ENCODE peak calls at places on chromosomes 12 and 14, in six cellular contexts. One of them, this sample, is unnamed.
A peak's percentile ranks its signal among the peaks of the same experiment; 100 is the strongest.

GRCh38 chr14:62988967-62989366 is 56.3 kb downstream of the KCNH5 start:
- DNase-seq in IMR-90: peak; percentile 28
- DNase-seq in iPS DF 6.9: no peak
- DNase-seq in mucosa of descending colon: no peak
- DNase-seq in effector memory CD4-positive, alpha-beta T cell: no peak
- DNase-seq in psoas muscle: no peak
- DNase-seq in this sample: no peak

GRCh38 chr14:81315344-81315743 is 84.8 kb downstream of the STON2 start:
- DNase-seq in IMR-90: no peak
- DNase-seq in iPS DF 6.9: peak; percentile 43
- DNase-seq in mucosa of descending colon: no peak
- DNase-seq in effector memory CD4-positive, alpha-beta T cell: no peak
- DNase-seq in psoas muscle: no peak
- DNase-seq in this sample: no peak

GRCh38 chr14:51776102-51776894 is 84.1 kb upstream of the GNG2 start:
- DNase-seq in IMR-90: peak; percentile 68
- DNase-seq in iPS DF 6.9: peak; percentile 50
- DNase-seq in mucosa of descending colon: no peak
- DNase-seq in effector memory CD4-positive, alpha-beta T cell: peak; percentile 2
- DNase-seq in psoas muscle: peak; percentile 36
- DNase-seq in this sample: peak; percentile 27

GRCh38 chr14:64906022-64906421 is 8.2 kb upstream of the CHURC1 start:
- DNase-seq in IMR-90: no peak
- DNase-seq in iPS DF 6.9: no peak
- DNase-seq in mucosa of descending colon: no peak
- DNase-seq in effector memory CD4-positive, alpha-beta T cell: no peak
- DNase-seq in psoas muscle: no peak
- DNase-seq in this sample: no peak

GRCh38 chr14:105179191-105179590 is 1.9 kb downstream of the NUDT14 start:
- DNase-seq in IMR-90: no peak
- DNase-seq in iPS DF 6.9: no peak
- DNase-seq in mucosa of descending colon: no peak
- DNase-seq in effector memory CD4-positive, alpha-beta T cell: no peak
- DNase-seq in psoas muscle: no peak
- DNase-seq in this sample: no peak

GRCh38 chr12:4280351-4281163 is 7.0 kb downstream of the CCND2 start:
- DNase-seq in IMR-90: no peak
- DNase-seq in iPS DF 6.9: no peak
- DNase-seq in mucosa of descending colon: no peak
- DNase-seq in effector memory CD4-positive, alpha-beta T cell: no peak
- DNase-seq in psoas muscle: peak; percentile 62
- DNase-seq in this sample: peak; percentile 69

GRCh38 chr12:39064712-39065111 is 159.3 kb upstream of the CPNE8 start:
- DNase-seq in IMR-90: no peak
- DNase-seq in iPS DF 6.9: no peak
- DNase-seq in mucosa of descending colon: no peak
- DNase-seq in effector memory CD4-positive, alpha-beta T cell: no peak
- DNase-seq in psoas muscle: no peak
- DNase-seq in this sample: no peak

GRCh38 chr12:52488736-52489135 is 4.3 kb downstream of the KRT6A start:
- DNase-seq in IMR-90: no peak
- DNase-seq in iPS DF 6.9: no peak
- DNase-seq in mucosa of descending colon: no peak
- DNase-seq in effector memory CD4-positive, alpha-beta T cell: no peak
- DNase-seq in psoas muscle: no peak
- DNase-seq in this sample: no peak

GRCh38 chr12:130981156-130981789 is 27.6 kb downstream of the ADGRD1 start:
- DNase-seq in IMR-90: no peak
- DNase-seq in iPS DF 6.9: no peak
- DNase-seq in mucosa of descending colon: no peak
- DNase-seq in effector memory CD4-positive, alpha-beta T cell: no peak
- DNase-seq in psoas muscle: no peak
- DNase-seq in this sample: no peak

GRCh38 chr12:109981311-109981710 is 14.9 kb downstream of the GIT2 start:
- DNase-seq in IMR-90: no peak
- DNase-seq in iPS DF 6.9: no peak
- DNase-seq in mucosa of descending colon: no peak
- DNase-seq in effector memory CD4-positive, alpha-beta T cell: peak; percentile 41
- DNase-seq in psoas muscle: no peak
- DNase-seq in this sample: no peak

GRCh38 chr12:52612431-52613290 is 5.7 kb downstream of the KRT73 start:
- DNase-seq in IMR-90: no peak
- DNase-seq in iPS DF 6.9: no peak
- DNase-seq in mucosa of descending colon: no peak
- DNase-seq in effector memory CD4-positive, alpha-beta T cell: no peak
- DNase-seq in psoas muscle: no peak
- DNase-seq in this sample: no peak

GRCh38 chr14:91987192-91987591 is 39.7 kb upstream of the FBLN5 start:
- DNase-seq in IMR-90: no peak
- DNase-seq in iPS DF 6.9: no peak
- DNase-seq in mucosa of descending colon: no peak
- DNase-seq in effector memory CD4-positive, alpha-beta T cell: no peak
- DNase-seq in psoas muscle: no peak
- DNase-seq in this sample: no peak

GRCh38 chr14:64948612-64949210 is 6.2 kb upstream of the GPX2 start:
- DNase-seq in IMR-90: no peak
- DNase-seq in iPS DF 6.9: no peak
- DNase-seq in mucosa of descending colon: no peak
- DNase-seq in effector memory CD4-positive, alpha-beta T cell: no peak
- DNase-seq in psoas muscle: no peak
- DNase-seq in this sample: no peak

DNA sequence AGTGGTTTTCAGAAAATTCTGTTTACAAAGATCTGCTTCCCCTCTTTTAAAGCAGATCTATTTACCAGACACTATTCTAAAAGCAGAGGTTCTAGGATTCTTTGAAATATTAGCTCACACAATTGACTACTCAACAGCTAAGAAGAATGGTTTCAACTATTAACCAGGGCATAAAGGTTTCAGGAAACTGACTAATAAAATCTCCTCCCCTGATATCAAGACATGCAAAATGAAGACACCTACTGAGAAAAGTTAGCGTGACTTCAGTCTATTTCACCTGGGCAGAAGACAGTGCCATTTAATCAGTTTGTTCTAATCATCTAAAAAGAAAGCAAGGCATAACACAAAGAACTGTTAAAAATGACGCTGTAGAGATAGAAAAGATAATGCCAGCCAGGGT is 22.2 kb downstream of the DAD1 start:
- DNase-seq in IMR-90: no peak
- DNase-seq in iPS DF 6.9: no peak
- DNase-seq in mucosa of descending colon: no peak
- DNase-seq in effector memory CD4-positive, alpha-beta T cell: no peak
- DNase-seq in psoas muscle: no peak
- DNase-seq in this sample: no peak
- H3K36me3 ChIP-seq in IMR-90: peaks cover 19% of the 10 kb centered on the region
- H3K36me3 ChIP-seq in iPS DF 6.9: peaks cover 2% of the 10 kb centered on the region
- H3K36me3 ChIP-seq in mucosa of descending colon: no peaks in the 10 kb centered on the region
- H3K36me3 ChIP-seq in effector memory CD4-positive, alpha-beta T cell: no peaks in the 10 kb centered on the region
- H3K36me3 ChIP-seq in psoas muscle: no peaks in the 10 kb centered on the region
- H3K36me3 ChIP-seq in this sample: no peaks in the 10 kb centered on the region

GRCh38 chr12:111180830-111181726 is 187.8 kb downstream of the PHETA1 start:
- DNase-seq in IMR-90: peak; percentile 4
- DNase-seq in iPS DF 6.9: no peak
- DNase-seq in mucosa of descending colon: peak; percentile 66
- DNase-seq in effector memory CD4-positive, alpha-beta T cell: no peak
- DNase-seq in psoas muscle: peak; percentile 70
- DNase-seq in this sample: peak; percentile 35
- H3K4me3 ChIP-seq in IMR-90: no peak overlapping the region
- H3K4me3 ChIP-seq in iPS DF 6.9: no peak overlapping the region
- H3K4me3 ChIP-seq in mucosa of descending colon: no peak overlapping the region
- H3K4me3 ChIP-seq in effector memory CD4-positive, alpha-beta T cell: no peak overlapping the region
- H3K4me3 ChIP-seq in psoas muscle: no peak overlapping the region
- H3K4me3 ChIP-seq in this sample: no peak overlapping the region

DNA sequence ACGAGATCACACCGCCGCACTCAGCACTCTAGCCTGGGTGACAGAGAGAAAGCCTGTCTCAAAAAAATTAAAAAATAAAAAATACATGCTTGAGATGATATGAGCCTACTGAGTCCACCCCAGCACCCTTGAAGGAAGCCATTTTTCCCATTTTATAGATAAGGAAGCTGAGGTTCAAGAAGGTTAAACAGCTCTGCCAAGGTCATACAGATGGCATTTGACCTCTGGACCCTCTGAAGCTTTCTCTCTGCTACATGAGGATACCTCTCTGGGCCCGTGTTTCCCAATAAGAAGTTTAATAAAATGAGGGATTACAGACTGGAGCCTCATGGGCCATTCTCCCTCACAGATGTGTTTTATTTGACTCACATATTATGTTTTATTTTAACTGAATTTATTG is 53.9 kb upstream of the PNMA1 start:
- DNase-seq in IMR-90: no peak
- DNase-seq in iPS DF 6.9: no peak
- DNase-seq in mucosa of descending colon: no peak
- DNase-seq in effector memory CD4-positive, alpha-beta T cell: no peak
- DNase-seq in psoas muscle: no peak
- DNase-seq in this sample: no peak
- H3K4me1 ChIP-seq in IMR-90: peaks cover 27% of the 10 kb centered on the region
- H3K4me1 ChIP-seq in iPS DF 6.9: peaks cover 6% of the 10 kb centered on the region
- H3K4me1 ChIP-seq in mucosa of descending colon: peaks cover 79% of the 10 kb centered on the region
- H3K4me1 ChIP-seq in effector memory CD4-positive, alpha-beta T cell: peaks cover 28% of the 10 kb centered on the region
- H3K4me1 ChIP-seq in psoas muscle: peaks cover 85% of the 10 kb centered on the region
- H3K4me1 ChIP-seq in this sample: peaks cover 44% of the 10 kb centered on the region

GRCh38 chr12:49655595-49656236 is 32.4 kb downstream of the PRPF40B start:
- DNase-seq in IMR-90: no peak
- DNase-seq in iPS DF 6.9: no peak
- DNase-seq in mucosa of descending colon: no peak
- DNase-seq in effector memory CD4-positive, alpha-beta T cell: no peak
- DNase-seq in psoas muscle: no peak
- DNase-seq in this sample: no peak
- H3K36me3 ChIP-seq in IMR-90: peaks cover 44% of the 10 kb centered on the region
- H3K36me3 ChIP-seq in iPS DF 6.9: peaks cover 15% of the 10 kb centered on the region
- H3K36me3 ChIP-seq in mucosa of descending colon: no peaks in the 10 kb centered on the region
- H3K36me3 ChIP-seq in effector memory CD4-positive, alpha-beta T cell: peaks cover 33% of the 10 kb centered on the region
- H3K36me3 ChIP-seq in psoas muscle: no peaks in the 10 kb centered on the region
- H3K36me3 ChIP-seq in this sample: no peaks in the 10 kb centered on the region

GRCh38 chr12:56831936-56832335 is 68.8 kb downstream of the HSD17B6 start:
- DNase-seq in IMR-90: no peak
- DNase-seq in iPS DF 6.9: no peak
- DNase-seq in mucosa of descending colon: no peak
- DNase-seq in effector memory CD4-positive, alpha-beta T cell: no peak
- DNase-seq in psoas muscle: no peak
- DNase-seq in this sample: no peak
- H3K4me3 ChIP-seq in IMR-90: no peak overlapping the region
- H3K4me3 ChIP-seq in iPS DF 6.9: no peak overlapping the region
- H3K4me3 ChIP-seq in mucosa of descending colon: no peak overlapping the region
- H3K4me3 ChIP-seq in effector memory CD4-positive, alpha-beta T cell: no peak overlapping the region
- H3K4me3 ChIP-seq in psoas muscle: no peak overlapping the region
- H3K4me3 ChIP-seq in this sample: no peak overlapping the region

GRCh38 chr14:22484638-22485037 is 104.4 kb downstream of the DAD1 start:
- DNase-seq in IMR-90: no peak
- DNase-seq in iPS DF 6.9: no peak
- DNase-seq in mucosa of descending colon: no peak
- DNase-seq in effector memory CD4-positive, alpha-beta T cell: no peak
- DNase-seq in psoas muscle: no peak
- DNase-seq in this sample: no peak
- H3K4me1 ChIP-seq in IMR-90: no peaks in the 10 kb centered on the region
- H3K4me1 ChIP-seq in iPS DF 6.9: peaks cover 1% of the 10 kb centered on the region
- H3K4me1 ChIP-seq in mucosa of descending colon: no peaks in the 10 kb centered on the region
- H3K4me1 ChIP-seq in effector memory CD4-positive, alpha-beta T cell: no peaks in the 10 kb centered on the region
- H3K4me1 ChIP-seq in psoas muscle: peaks cover 6% of the 10 kb centered on the region
- H3K4me1 ChIP-seq in this sample: no peaks in the 10 kb centered on the region

GRCh38 chr12:13368971-13369370 is 172.4 kb downstream of the EMP1 start:
- DNase-seq in IMR-90: no peak
- DNase-seq in iPS DF 6.9: no peak
- DNase-seq in mucosa of descending colon: no peak
- DNase-seq in effector memory CD4-positive, alpha-beta T cell: no peak
- DNase-seq in psoas muscle: no peak
- DNase-seq in this sample: no peak

GRCh38 chr12:13371367-13371766 is 174.8 kb downstream of the EMP1 start:
- DNase-seq in IMR-90: no peak
- DNase-seq in iPS DF 6.9: no peak
- DNase-seq in mucosa of descending colon: no peak
- DNase-seq in effector memory CD4-positive, alpha-beta T cell: no peak
- DNase-seq in psoas muscle: no peak
- DNase-seq in this sample: no peak

GRCh38 chr12:13368431-13368830 is 171.9 kb downstream of the EMP1 start:
- DNase-seq in IMR-90: no peak
- DNase-seq in iPS DF 6.9: no peak
- DNase-seq in mucosa of descending colon: no peak
- DNase-seq in effector memory CD4-positive, alpha-beta T cell: no peak
- DNase-seq in psoas muscle: no peak
- DNase-seq in this sample: no peak

GRCh38 chr12:13367973-13368372 is 171.4 kb downstream of the EMP1 start:
- DNase-seq in IMR-90: no peak
- DNase-seq in iPS DF 6.9: no peak
- DNase-seq in mucosa of descending colon: no peak
- DNase-seq in effector memory CD4-positive, alpha-beta T cell: no peak
- DNase-seq in psoas muscle: no peak
- DNase-seq in this sample: no peak

DNA sequence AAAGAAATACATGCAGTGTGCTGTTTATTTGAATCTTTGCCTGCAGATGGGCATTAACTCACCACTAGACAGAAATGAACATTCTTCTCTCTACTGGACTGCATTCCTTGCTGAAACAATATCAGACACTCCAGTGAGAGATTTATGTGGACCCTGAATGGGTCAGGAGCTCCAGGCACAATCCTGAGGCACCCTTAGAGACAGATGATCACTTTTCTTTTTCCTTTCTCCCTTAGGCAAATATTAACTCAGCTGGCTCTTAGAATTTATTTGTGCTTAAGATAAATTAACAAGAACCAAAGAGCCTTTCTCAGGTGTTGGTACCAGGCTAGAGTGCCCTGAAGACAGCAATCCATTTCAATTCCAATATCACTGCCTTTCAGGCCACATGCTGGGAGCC is 173.0 kb downstream of the EMP1 start:
- DNase-seq in IMR-90: no peak
- DNase-seq in iPS DF 6.9: no peak
- DNase-seq in mucosa of descending colon: no peak
- DNase-seq in effector memory CD4-positive, alpha-beta T cell: no peak
- DNase-seq in psoas muscle: no peak
- DNase-seq in this sample: no peak
- H3K36me3 ChIP-seq in IMR-90: no peaks in the 10 kb centered on the region
- H3K36me3 ChIP-seq in iPS DF 6.9: no peaks in the 10 kb centered on the region
- H3K36me3 ChIP-seq in mucosa of descending colon: no peaks in the 10 kb centered on the region
- H3K36me3 ChIP-seq in effector memory CD4-positive, alpha-beta T cell: no peaks in the 10 kb centered on the region
- H3K36me3 ChIP-seq in psoas muscle: no peaks in the 10 kb centered on the region
- H3K36me3 ChIP-seq in this sample: no peaks in the 10 kb centered on the region

GRCh38 chr12:94025730-94026129 is 122.6 kb upstream of the PLXNC1 start:
- DNase-seq in IMR-90: no peak
- DNase-seq in iPS DF 6.9: no peak
- DNase-seq in mucosa of descending colon: no peak
- DNase-seq in effector memory CD4-positive, alpha-beta T cell: no peak
- DNase-seq in psoas muscle: no peak
- DNase-seq in this sample: no peak
- H3K4me3 ChIP-seq in IMR-90: no peak overlapping the region
- H3K4me3 ChIP-seq in iPS DF 6.9: no peak overlapping the region
- H3K4me3 ChIP-seq in mucosa of descending colon: no peak overlapping the region
- H3K4me3 ChIP-seq in effector memory CD4-positive, alpha-beta T cell: no peak overlapping the region
- H3K4me3 ChIP-seq in psoas muscle: no peak overlapping the region
- H3K4me3 ChIP-seq in this sample: no peak overlapping the region